ENCODE peak calls at places on chromosomes 6 and 20, in eight cellular contexts. H is CD4-positive, alpha-beta T cell; U is NCI-H460; X is EL; Q is MV-4-11; A is stimulated activated CD4-positive, alpha-beta T cell treated with anti-CD3 and anti-CD28 coated beads, Interleukin-15, amount 100 ng/mL, for 1 hour; N is endodermal cell; O is activated CD4-positive, alpha-beta T cell treated with anti-CD3 and anti-CD28 coated beads for 24 hours. L is an unnamed sample.

GRCh38 chr6:30799210-30799609 is 54.9 kb upstream of the IER3 start:
- DNase-seq in Q (peak), A (no peak), N (no peak), X (no peak), H (no peak), O (no peak), U (no peak), L (no peak)

GRCh38 chr20:20551409-20551808 is 161.0 kb downstream of the RALGAPA2 start:
- DNase-seq in H (no peak), N (no peak), A (no peak), X (no peak), Q (no peak), O (no peak), U (no peak), L (no peak)

GRCh38 chr20:50146732-50147662 is 6.5 kb downstream of the PEDS1 start:
- DNase-seq in N (no peak), U (no peak), A (peak), Q (peak), O (peak), X (no peak), H (peak), L (no peak)

GRCh38 chr20:6940052-6940451 is 172.6 kb downstream of the BMP2 start:
- DNase-seq in U (peak), H (no peak), X (no peak), A (no peak), O (no peak), N (peak), Q (peak), L (no peak)

GRCh38 chr20:47764154-47764734 is 21.0 kb downstream of the SULF2 start:
- DNase-seq in N (no peak), A (no peak), X (no peak), O (no peak), Q (no peak), U (no peak), H (no peak), L (no peak)

GRCh38 chr20:24034820-24035219 is 46.2 kb upstream of the GGTLC1 start:
- DNase-seq in A (no peak), U (no peak), H (no peak), Q (no peak), X (no peak), N (no peak), O (no peak), L (peak)

GRCh38 chr20:17014217-17014616 is 212.6 kb upstream of the PCSK2 start:
- DNase-seq in Q (no peak), X (no peak), H (no peak), N (no peak), A (no peak), O (no peak), U (no peak), L (no peak)

GRCh38 chr6:161152904-161153662 is 120.8 kb downstream of the AGPAT4 start:
- DNase-seq in A (no peak), O (no peak), N (no peak), U (no peak), H (no peak), Q (no peak), X (peak), L (no peak)

GRCh38 chr6:32867022-32867477 is 13.1 kb downstream of the PSMB9 start:
- DNase-seq in H (no peak), N (no peak), A (no peak), X (no peak), Q (no peak), U (no peak), O (no peak), L (no peak)

GRCh38 chr20:17912916-17913315 is 55.7 kb downstream of the SNX5 start:
- DNase-seq in U (no peak), Q (no peak), O (no peak), N (no peak), A (no peak), X (peak), H (no peak), L (no peak)

GRCh38 chr6:83601119-83601518 is 88.8 kb downstream of the PRSS35 start:
- DNase-seq in X (no peak), A (no peak), O (no peak), N (no peak), H (no peak), Q (no peak), U (no peak), L (no peak)

GRCh38 chr6:150635906-150636514 is 36.3 kb downstream of the PLEKHG1 start:
- DNase-seq in N (no peak), Q (no peak), A (no peak), H (no peak), O (no peak), X (no peak), U (no peak), L (no peak)

GRCh38 chr20:17505664-17506517 is 25.3 kb downstream of the BFSP1 start:
- DNase-seq in X (peak), N (no peak), O (peak), H (no peak), A (peak), Q (no peak), U (peak), L (peak)

GRCh38 chr20:42836339-42836738 is 353.4 kb downstream of the PTPRT start:
- DNase-seq in U (no peak), H (no peak), O (no peak), A (no peak), X (no peak), Q (no peak), N (no peak), L (no peak)

GRCh38 chr6:146984251-146984924 is 219.8 kb upstream of the STXBP5 start:
- DNase-seq in X (no peak), A (no peak), H (no peak), N (no peak), U (no peak), O (no peak), Q (no peak), L (no peak)

GRCh38 chr6:170187669-170188566 is 103.0 kb downstream of the DLL1 start:
- DNase-seq in A (no peak), Q (no peak), X (no peak), O (no peak), U (no peak), N (no peak), H (no peak), L (no peak)

GRCh38 chr6:43455034-43455747 is at the start of gene DLK2:
- DNase-seq in N (no peak), A (peak), U (no peak), H (no peak), X (peak), Q (no peak), O (no peak), L (no peak)

GRCh38 chr6:101195581-101195980 is 197.9 kb upstream of the GRIK2 start:
- DNase-seq in Q (no peak), X (peak), N (no peak), O (no peak), H (no peak), A (no peak), U (no peak), L (peak)

GRCh38 chr6:39302669-39303424 is 11.4 kb downstream of the KCNK17 start:
- DNase-seq in N (peak), U (peak), H (peak), A (peak), O (peak), Q (peak), X (peak), L (peak)

GRCh38 chr20:58713801-58714339 is 21.3 kb downstream of the NPEPL1 start:
- DNase-seq in N (no peak), Q (no peak), A (no peak), X (no peak), O (no peak), H (no peak), U (no peak), L (no peak)

GRCh38 chr6:98695076-98695816 is 139.1 kb upstream of the POU3F2 start:
- DNase-seq in X (no peak), Q (no peak), O (no peak), U (no peak), A (no peak), H (no peak), N (no peak), L (no peak)

GRCh38 chr6:25005010-25005409 is 69.2 kb upstream of the RIPOR2 start:
- DNase-seq in N (no peak), Q (no peak), H (no peak), O (no peak), X (no peak), A (no peak), U (no peak), L (no peak)

GRCh38 chr6:33949877-33950831 is 146.4 kb upstream of the MLN start:
- DNase-seq in X (no peak), N (peak), O (no peak), U (no peak), Q (no peak), A (no peak), H (no peak), L (no peak)

GRCh38 chr6:167130008-167130677 is 7.2 kb downstream of the CCR6 start:
- DNase-seq in O (no peak), H (no peak), U (no peak), Q (no peak), A (no peak), N (no peak), X (no peak), L (no peak)